ENCODE peak calls at places on chromosomes 13 and 19, in nine cellular contexts. One of them, this sample, is unnamed.

GRCh38 chr13:111093634-111094033 is 21.5 kb upstream of the ARHGEF7 start:
- DNase-seq in RWPE1: no peak
- DNase-seq in thoracic aorta: no peak
- DNase-seq in mesendoderm: no peak
- DNase-seq in MV-4-11: no peak
- DNase-seq in mesothelial cell of epicardium: no peak
- DNase-seq in aorta: no peak
- DNase-seq in NCI-H2081: no peak
- DNase-seq in ovary: no peak
- DNase-seq in this sample: no peak

GRCh38 chr13:110617326-110618072 is 2.2 kb downstream of the NAXD start:
- DNase-seq in thoracic aorta: no peak
- DNase-seq in ovary: peak
- DNase-seq in NCI-H2081: no peak
- DNase-seq in MV-4-11: no peak
- DNase-seq in aorta: no peak
- DNase-seq in mesothelial cell of epicardium: no peak
- DNase-seq in RWPE1: no peak
- DNase-seq in mesendoderm: no peak
- DNase-seq in this sample: peak

GRCh38 chr13:114129649-114130062 is 2.8 kb downstream of the RASA3 start:
- DNase-seq in RWPE1: no peak
- DNase-seq in ovary: no peak
- DNase-seq in MV-4-11: peak
- DNase-seq in mesothelial cell of epicardium: no peak
- DNase-seq in mesendoderm: no peak
- DNase-seq in NCI-H2081: no peak
- DNase-seq in thoracic aorta: no peak
- DNase-seq in aorta: no peak
- DNase-seq in this sample: peak

GRCh38 chr19:19274146-19274545 is 1.0 kb upstream of the TM6SF2 start:
- DNase-seq in ovary: no peak
- DNase-seq in NCI-H2081: no peak
- DNase-seq in MV-4-11: no peak
- DNase-seq in RWPE1: no peak
- DNase-seq in mesendoderm: no peak
- DNase-seq in thoracic aorta: no peak
- DNase-seq in aorta: no peak
- DNase-seq in mesothelial cell of epicardium: no peak
- DNase-seq in this sample: no peak

GRCh38 chr19:29672933-29673336 is 7.7 kb downstream of the PLEKHF1 start:
- DNase-seq in thoracic aorta: no peak
- DNase-seq in ovary: no peak
- DNase-seq in aorta: no peak
- DNase-seq in mesothelial cell of epicardium: no peak
- DNase-seq in MV-4-11: no peak
- DNase-seq in RWPE1: no peak
- DNase-seq in mesendoderm: no peak
- DNase-seq in NCI-H2081: no peak
- DNase-seq in this sample: no peak

GRCh38 chr19:46791944-46792343 is 3.5 kb upstream of the SLC1A5 start:
- DNase-seq in MV-4-11: peak
- DNase-seq in thoracic aorta: no peak
- DNase-seq in mesothelial cell of epicardium: no peak
- DNase-seq in NCI-H2081: no peak
- DNase-seq in aorta: no peak
- DNase-seq in mesendoderm: peak
- DNase-seq in RWPE1: no peak
- DNase-seq in ovary: no peak
- DNase-seq in this sample: no peak

GRCh38 chr19:37977992-37978391 is 71.0 kb downstream of the SIPA1L3 start:
- DNase-seq in NCI-H2081: no peak
- DNase-seq in MV-4-11: no peak
- DNase-seq in mesothelial cell of epicardium: no peak
- DNase-seq in RWPE1: no peak
- DNase-seq in thoracic aorta: no peak
- DNase-seq in mesendoderm: no peak
- DNase-seq in aorta: no peak
- DNase-seq in ovary: no peak
- DNase-seq in this sample: peak

GRCh38 chr19:2047449-2048103 is 3.5 kb downstream of the MKNK2 start:
- DNase-seq in MV-4-11: peak
- DNase-seq in mesothelial cell of epicardium: no peak
- DNase-seq in mesendoderm: no peak
- DNase-seq in RWPE1: no peak
- DNase-seq in NCI-H2081: no peak
- DNase-seq in ovary: peak
- DNase-seq in aorta: peak
- DNase-seq in thoracic aorta: no peak
- DNase-seq in this sample: no peak

GRCh38 chr19:2476451-2477140 is 669 bp downstream of the GADD45B start:
- DNase-seq in aorta: peak
- DNase-seq in RWPE1: no peak
- DNase-seq in mesothelial cell of epicardium: peak
- DNase-seq in mesendoderm: peak
- DNase-seq in thoracic aorta: no peak
- DNase-seq in MV-4-11: peak
- DNase-seq in ovary: peak
- DNase-seq in NCI-H2081: no peak
- DNase-seq in this sample: peak

GRCh38 chr13:21116141-21116540 is 54.8 kb upstream of the LATS2 start:
- DNase-seq in thoracic aorta: no peak
- DNase-seq in aorta: no peak
- DNase-seq in mesothelial cell of epicardium: no peak
- DNase-seq in ovary: no peak
- DNase-seq in NCI-H2081: no peak
- DNase-seq in RWPE1: no peak
- DNase-seq in MV-4-11: no peak
- DNase-seq in mesendoderm: no peak
- DNase-seq in this sample: no peak

GRCh38 chr19:48726573-48726972 is 7.0 kb upstream of the MAMSTR start:
- DNase-seq in thoracic aorta: no peak
- DNase-seq in aorta: no peak
- DNase-seq in mesendoderm: no peak
- DNase-seq in ovary: no peak
- DNase-seq in NCI-H2081: no peak
- DNase-seq in MV-4-11: peak
- DNase-seq in RWPE1: no peak
- DNase-seq in mesothelial cell of epicardium: no peak
- DNase-seq in this sample: peak

GRCh38 chr13:112113355-112113754 is 46.4 kb downstream of the SOX1 start:
- DNase-seq in thoracic aorta: no peak
- DNase-seq in mesendoderm: no peak
- DNase-seq in RWPE1: no peak
- DNase-seq in NCI-H2081: no peak
- DNase-seq in MV-4-11: no peak
- DNase-seq in mesothelial cell of epicardium: no peak
- DNase-seq in aorta: no peak
- DNase-seq in ovary: no peak
- DNase-seq in this sample: no peak

GRCh38 chr19:45160870-45161714 is at the start of gene NKPD1:
- DNase-seq in aorta: no peak
- DNase-seq in MV-4-11: no peak
- DNase-seq in mesendoderm: no peak
- DNase-seq in thoracic aorta: no peak
- DNase-seq in RWPE1: no peak
- DNase-seq in mesothelial cell of epicardium: peak
- DNase-seq in NCI-H2081: no peak
- DNase-seq in ovary: no peak
- DNase-seq in this sample: no peak

GRCh38 chr13:68816715-68817114 is 1290.9 kb upstream of the ATXN8OS start:
- DNase-seq in aorta: no peak
- DNase-seq in NCI-H2081: no peak
- DNase-seq in mesothelial cell of epicardium: no peak
- DNase-seq in thoracic aorta: no peak
- DNase-seq in MV-4-11: no peak
- DNase-seq in ovary: no peak
- DNase-seq in mesendoderm: no peak
- DNase-seq in RWPE1: no peak
- DNase-seq in this sample: no peak

GRCh38 chr13:100235311-100235901 is 146.5 kb downstream of the PCCA start:
- DNase-seq in NCI-H2081: peak
- DNase-seq in mesothelial cell of epicardium: no peak
- DNase-seq in aorta: no peak
- DNase-seq in MV-4-11: peak
- DNase-seq in mesendoderm: peak
- DNase-seq in thoracic aorta: no peak
- DNase-seq in ovary: no peak
- DNase-seq in RWPE1: peak
- DNase-seq in this sample: peak

GRCh38 chr13:27774169-27774568 is 18.1 kb upstream of the GSX1 start:
- DNase-seq in ovary: no peak
- DNase-seq in mesendoderm: no peak
- DNase-seq in RWPE1: no peak
- DNase-seq in MV-4-11: peak
- DNase-seq in mesothelial cell of epicardium: no peak
- DNase-seq in thoracic aorta: no peak
- DNase-seq in NCI-H2081: no peak
- DNase-seq in aorta: no peak
- DNase-seq in this sample: no peak

GRCh38 chr13:80888421-80888820 is 547.5 kb upstream of the SPRY2 start:
- DNase-seq in NCI-H2081: no peak
- DNase-seq in mesothelial cell of epicardium: no peak
- DNase-seq in thoracic aorta: no peak
- DNase-seq in RWPE1: no peak
- DNase-seq in aorta: no peak
- DNase-seq in MV-4-11: no peak
- DNase-seq in ovary: no peak
- DNase-seq in mesendoderm: no peak
- DNase-seq in this sample: no peak